ENCODE peak calls at places on chromosomes 6 and 20, in seven cellular contexts. F is heart left ventricle, D is HepG2, O is upper lobe of right lung, L is heart right ventricle, N is lower lobe of right lung, K is upper lobe of left lung. T is an unnamed sample.

GRCh38 chr6:149433405-149433804 is 33.3 kb downstream of the SUMO4 start:
- ATAC-seq in D (no peak), F (no peak), L (no peak), K (no peak), N (no peak), O (no peak), T (no peak)

GRCh38 chr20:24872291-24873014 is 76.6 kb upstream of the CST7 start:
- ATAC-seq in K (no peak), D (no peak), L (no peak), F (no peak), O (no peak), N (no peak), T (no peak)

GRCh38 chr20:11178946-11179654 is 505.3 kb upstream of the JAG1 start:
- ATAC-seq in L (peak; percentile 65), N (no peak), K (no peak), O (no peak), F (peak; percentile 75), D (no peak), T (no peak)

GRCh38 chr6:167464177-167464576 is 139.3 kb downstream of the TTLL2 start:
- ATAC-seq in L (peak; percentile 93), F (peak; percentile 93), K (no peak), D (no peak), N (no peak), O (no peak), T (no peak)

GRCh38 chr6:138393871-138394783 is 9.9 kb upstream of the HEBP2 start:
- ATAC-seq in L (peak; percentile 85), O (no peak), K (no peak), N (no peak), D (no peak), F (peak; percentile 92), T (no peak)

GRCh38 chr20:19858972-19859371 is 100.9 kb downstream of the RIN2 start:
- ATAC-seq in O (no peak), L (no peak), N (no peak), K (peak; percentile 84), F (peak; percentile 58), D (no peak), T (peak; percentile 66)

GRCh38 chr6:108661982-108662381 is 101.3 kb downstream of the FOXO3 start:
- ATAC-seq in K (no peak), D (no peak), N (no peak), L (no peak), O (no peak), F (no peak), T (no peak)

GRCh38 chr20:48983423-48984400 is 62.2 kb downstream of the ARFGEF2 start:
- ATAC-seq in L (peak; percentile 97), D (no peak), K (no peak), O (peak; percentile 62), F (peak; percentile 98), N (no peak), T (peak; percentile 22)

GRCh38 chr20:50320910-50321796 is 130.5 kb downstream of the CEBPB start:
- ATAC-seq in F (peak; percentile 93), N (peak; percentile 96), K (peak; percentile 96), L (peak; percentile 87), O (peak; percentile 93), D (peak; percentile 95), T (peak; percentile 98)

GRCh38 chr20:25139061-25139705 is 56.3 kb upstream of the ENTPD6 start:
- ATAC-seq in F (no peak), K (no peak), D (peak; percentile 98), N (peak; percentile 71), L (no peak), O (peak; percentile 58), T (no peak)

GRCh38 chr6:73514746-73515110 is 6.1 kb downstream of the EEF1A1 start:
- ATAC-seq in N (no peak), O (no peak), F (no peak), D (peak; percentile 0), L (no peak), K (no peak), T (no peak)

GRCh38 chr6:107670792-107671199 is 153.3 kb downstream of the SCML4 start:
- ATAC-seq in L (no peak), F (peak; percentile 72), D (no peak), N (peak; percentile 43), K (peak; percentile 62), O (peak; percentile 73), T (peak; percentile 50)

GRCh38 chr6:105452924-105453756 is 50.3 kb upstream of the PREP start:
- ATAC-seq in K (peak; percentile 53), L (no peak), D (no peak), F (peak; percentile 42), O (peak; percentile 84), N (peak; percentile 86), T (no peak)

GRCh38 chr6:1485678-1486077 is 96.3 kb downstream of the FOXF2 start:
- ATAC-seq in L (no peak), O (no peak), K (peak; percentile 87), D (no peak), F (no peak), N (no peak), T (no peak)

GRCh38 chr6:112956696-112957525 is 609.8 kb downstream of the RFPL4B start:
- ATAC-seq in N (no peak), K (peak; percentile 41), L (peak; percentile 86), O (no peak), D (no peak), F (peak; percentile 90), T (peak; percentile 63)

GRCh38 chr6:92690997-92691599 is 728.3 kb downstream of the EPHA7 start:
- ATAC-seq in F (peak; percentile 81), O (no peak), K (no peak), D (no peak), N (no peak), L (peak; percentile 44), T (no peak)

GRCh38 chr6:30821862-30822784 is 62.2 kb upstream of the DDR1 start:
- ATAC-seq in K (peak; percentile 53), D (peak; percentile 49), F (no peak), L (no peak), N (peak; percentile 54), O (peak; percentile 39), T (no peak)

GRCh38 chr6:29516108-29516507 is 28.4 kb upstream of the MAS1L start:
- ATAC-seq in O (no peak), F (no peak), D (no peak), L (no peak), K (no peak), N (peak; percentile 46), T (no peak)

GRCh38 chr6:25963426-25964123 is 973 bp downstream of the TRIM38 start:
- ATAC-seq in N (peak; percentile 45), F (peak; percentile 16), K (peak; percentile 57), L (no peak), O (peak; percentile 24), D (no peak), T (no peak)

GRCh38 chr20:3935295-3935955 is 46.2 kb downstream of the PANK2 start:
- ATAC-seq in K (no peak), N (no peak), F (peak; percentile 78), D (no peak), O (no peak), L (peak; percentile 83), T (peak; percentile 54)

GRCh38 chr20:3935956-3936340 is 46.8 kb downstream of the PANK2 start:
- ATAC-seq in N (no peak), K (no peak), F (peak; percentile 4), O (no peak), D (no peak), L (no peak), T (no peak)

GRCh38 chr20:3937618-3938017 is 48.4 kb downstream of the PANK2 start:
- ATAC-seq in O (no peak), K (no peak), N (no peak), L (no peak), D (no peak), F (no peak), T (no peak)

DNA sequence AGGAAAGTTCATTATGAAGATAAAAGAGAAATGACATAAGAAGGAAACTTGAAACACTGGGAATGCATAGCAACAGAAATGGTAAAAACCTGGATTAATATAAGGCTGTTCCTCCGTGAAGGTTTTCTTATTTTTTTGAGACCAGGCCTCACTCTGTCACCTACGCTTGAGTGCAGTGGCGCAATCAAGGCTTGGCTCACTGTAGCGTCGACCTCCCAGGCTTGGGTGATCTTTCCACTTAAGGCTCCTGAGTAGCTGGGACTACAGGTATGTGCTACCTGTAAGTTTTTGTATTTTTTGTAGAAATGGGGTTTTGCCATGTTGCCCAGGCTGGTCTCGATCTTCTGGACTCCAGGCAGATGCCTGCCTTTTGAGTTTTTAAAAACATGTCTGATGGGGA is 51.7 kb downstream of the PANK2 start:
- ATAC-seq in F (no peak), N (peak; percentile 67), O (peak; percentile 72), D (no peak), K (no peak), L (no peak), T (no peak)
- H3K36me3 ChIP-seq in F (no peaks in the 10 kb centered on the region), N (peaks cover 5% of the 10 kb centered on the region), O (no peaks in the 10 kb centered on the region), D (no peaks in the 10 kb centered on the region), K (peaks cover 21% of the 10 kb centered on the region), L (peaks cover 13% of the 10 kb centered on the region), T (no peaks in the 10 kb centered on the region)

GRCh38 chr6:142015011-142015410 is 117.7 kb upstream of the GJE1 start:
- ATAC-seq in L (no peak), D (no peak), K (no peak), N (no peak), F (no peak), O (no peak), T (no peak)
- H3K4me3 ChIP-seq in L (no peak overlapping the region), D (no peak overlapping the region), K (no peak overlapping the region), N (no peak overlapping the region), F (no peak overlapping the region), O (no peak overlapping the region), T (no peak overlapping the region)

DNA sequence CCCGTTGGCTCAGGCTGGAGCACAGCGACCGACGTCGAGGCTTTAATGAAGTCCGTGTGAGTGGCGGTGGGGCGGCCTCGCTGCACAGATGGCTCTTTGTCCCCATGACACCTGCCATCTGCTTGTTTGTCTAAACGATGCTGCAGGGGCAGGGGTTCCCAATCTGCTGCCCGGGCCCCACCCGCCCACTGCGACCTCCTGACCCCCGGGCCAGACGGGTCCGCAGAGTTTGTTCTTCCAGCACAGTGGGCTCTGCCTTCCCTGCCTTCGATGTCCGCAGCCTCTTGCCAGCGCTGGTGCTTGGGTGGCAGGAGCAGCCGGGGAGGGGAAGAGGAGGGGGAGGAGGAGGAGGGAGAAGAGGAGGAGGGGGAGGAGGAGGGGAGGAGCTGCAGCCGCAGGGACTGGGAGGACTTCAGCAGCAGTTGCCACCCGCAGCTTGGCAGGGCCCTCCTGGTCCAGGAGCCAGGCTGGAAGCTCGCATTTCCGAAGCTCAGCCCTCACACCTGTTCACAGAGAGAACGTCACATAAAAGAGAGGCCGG is 210.0 kb downstream of the DLL1 start:
- ATAC-seq in F (no peak), D (no peak), K (no peak), O (no peak), L (no peak), N (no peak), T (no peak)
- H3K27ac ChIP-seq in F (no peak overlapping the region), D (no peak overlapping the region), K (no peak overlapping the region), O (no peak overlapping the region), L (no peak overlapping the region), N (no peak overlapping the region), T (peak overlapping the region; percentile 64)

DNA sequence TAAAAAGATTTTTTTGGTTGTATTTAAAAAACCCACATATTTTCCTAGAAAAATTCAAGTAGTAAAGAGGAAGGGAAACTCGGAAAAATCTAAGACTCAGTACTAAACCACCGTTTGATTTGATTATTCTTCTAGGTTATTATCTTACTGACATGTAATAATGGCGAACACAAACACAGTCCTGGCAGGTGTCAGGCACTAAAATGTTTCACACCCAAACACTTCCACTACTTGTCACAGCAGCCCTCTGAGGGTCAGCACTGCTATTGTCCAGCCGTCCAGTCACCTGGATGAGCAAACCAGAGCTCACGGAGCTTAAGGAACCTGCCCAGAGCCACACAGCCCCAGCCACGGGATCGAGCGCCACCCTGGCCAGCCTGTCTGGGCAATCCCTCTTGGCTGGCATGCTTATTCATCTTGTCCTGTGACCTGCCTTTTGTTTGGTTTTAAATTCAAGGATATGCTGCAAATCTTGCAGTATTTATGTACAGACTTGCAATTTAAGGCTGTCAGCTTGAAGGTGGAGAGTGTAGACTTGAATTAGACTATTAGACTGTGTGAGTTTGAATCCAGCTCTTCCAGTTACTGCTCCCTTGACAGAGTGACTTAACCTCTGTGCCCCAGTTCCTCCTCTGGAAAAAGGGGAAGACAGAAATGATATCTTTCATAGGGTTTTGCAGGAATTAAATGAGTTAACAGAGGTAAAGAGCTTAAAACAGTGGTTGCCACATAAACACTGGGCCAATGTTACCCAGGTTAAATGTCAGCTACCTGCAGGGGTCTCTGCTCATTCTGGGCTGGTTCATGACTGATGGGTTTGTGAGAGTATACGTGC is 82.2 kb downstream of the CDYL start:
- ATAC-seq in N (no peak), L (no peak), F (no peak), D (no peak), K (peak; percentile 39), O (peak; percentile 42), T (no peak)
- H3K36me3 ChIP-seq in N (no peaks in the 10 kb centered on the region), L (no peaks in the 10 kb centered on the region), F (no peaks in the 10 kb centered on the region), D (no peaks in the 10 kb centered on the region), K (no peaks in the 10 kb centered on the region), O (no peaks in the 10 kb centered on the region), T (no peaks in the 10 kb centered on the region)